ENCODE peak calls at places on chromosomes 13 and 19, in eight cellular contexts. S is OCI-LY7, H is cardiac muscle cell, M is mammary epithelial cell, V is lower lobe of right lung, X is left ventricle myocardium inferior, B is breast epithelium, P is testis. D is an unnamed sample.
A peak's percentile ranks its signal among the peaks of the same experiment; 100 is the strongest.

GRCh38 chr19:53912653-53913052 is 3.6 kb downstream of the CACNG7 start:
- DNase-seq in S (peak; percentile 13), H (no peak), B (no peak), V (no peak), M (no peak), P (peak; percentile 32), X (no peak), D (no peak)

GRCh38 chr19:42563352-42564210 is 31.1 kb downstream of the CEACAM8 start:
- DNase-seq in X (no peak), S (peak; percentile 58), V (no peak), M (peak; percentile 22), H (peak; percentile 73), P (peak; percentile 42), B (no peak), D (no peak)

GRCh38 chr13:111561091-111561778 is 240.8 kb downstream of the TEX29 start:
- DNase-seq in V (no peak), P (no peak), X (no peak), S (no peak), M (no peak), H (no peak), B (no peak), D (no peak)

GRCh38 chr19:30752876-30753275 is 380.7 kb downstream of the ZNF536 start:
- DNase-seq in X (no peak), M (no peak), P (no peak), S (no peak), V (no peak), B (no peak), H (no peak), D (no peak)

GRCh38 chr19:33666196-33666595 is 44.4 kb downstream of the CHST8 start:
- DNase-seq in S (no peak), H (no peak), B (no peak), P (no peak), V (no peak), X (no peak), M (no peak), D (no peak)

GRCh38 chr13:48954086-48954485 is 21.6 kb upstream of the FNDC3A start:
- DNase-seq in V (no peak), S (no peak), X (no peak), H (no peak), M (peak; percentile 23), B (no peak), P (no peak), D (no peak)

GRCh38 chr13:39946769-39947168 is 291.3 kb downstream of the COG6 start:
- DNase-seq in H (no peak), V (no peak), M (no peak), P (no peak), S (no peak), B (no peak), X (no peak), D (no peak)

GRCh38 chr13:101977475-101977874 is 424.4 kb downstream of the FGF14 start:
- DNase-seq in B (no peak), H (no peak), M (no peak), V (no peak), X (no peak), S (no peak), P (no peak), D (no peak)

GRCh38 chr13:42762917-42763316 is 18.5 kb upstream of the FAM216B start:
- DNase-seq in X (no peak), M (peak; percentile 60), H (no peak), B (no peak), P (no peak), V (no peak), S (no peak), D (no peak)

GRCh38 chr19:14530005-14530348 is 583 bp downstream of the TECR start:
- DNase-seq in X (no peak), H (no peak), S (peak; percentile 32), P (peak; percentile 43), V (peak; percentile 82), B (peak; percentile 44), M (no peak), D (no peak)

GRCh38 chr19:53237114-53237777 is 17.4 kb downstream of the ZNF677 start:
- DNase-seq in P (no peak), V (no peak), M (no peak), X (no peak), B (no peak), H (no peak), S (no peak), D (no peak)

GRCh38 chr13:112711528-112712265 is 21.9 kb downstream of the ATP11A start:
- DNase-seq in S (no peak), H (peak; percentile 87), V (peak; percentile 84), M (peak; percentile 89), X (peak; percentile 77), B (peak; percentile 74), P (peak; percentile 90), D (peak; percentile 85)

GRCh38 chr19:30153326-30154210 is 211.5 kb downstream of the URI1 start:
- DNase-seq in S (peak; percentile 60), H (no peak), M (no peak), B (no peak), V (no peak), X (no peak), P (no peak), D (no peak)

GRCh38 chr13:112756511-112756966 is 66.7 kb downstream of the ATP11A start:
- DNase-seq in V (no peak), P (no peak), X (no peak), B (no peak), S (no peak), H (no peak), M (no peak), D (no peak)

GRCh38 chr19:38975861-38976271 is 324 bp upstream of the FBXO17 start:
- DNase-seq in P (peak; percentile 32), H (no peak), X (no peak), M (no peak), B (no peak), S (no peak), V (no peak), D (no peak)

GRCh38 chr13:23377603-23378002 is 55.9 kb downstream of the SACS start:
- DNase-seq in S (no peak), M (no peak), P (no peak), B (no peak), X (no peak), H (no peak), V (no peak), D (no peak)
- H3K4me1 ChIP-seq in S (peaks cover 29% of the 10 kb centered on the region), M (peaks cover 33% of the 10 kb centered on the region), P (peaks cover 6% of the 10 kb centered on the region), B (peaks cover 5% of the 10 kb centered on the region), X (peaks cover 56% of the 10 kb centered on the region), H (peaks cover 4% of the 10 kb centered on the region), V (peaks cover 33% of the 10 kb centered on the region), D (peaks cover 56% of the 10 kb centered on the region)

GRCh38 chr19:48491793-48492123 is 19.9 kb downstream of the LMTK3 start:
- DNase-seq in H (peak; percentile 48), B (no peak), M (no peak), S (no peak), P (no peak), V (no peak), X (no peak), D (no peak)

GRCh38 chr19:48495391-48495790 is 16.2 kb downstream of the LMTK3 start:
- DNase-seq in V (no peak), X (no peak), P (no peak), M (no peak), H (no peak), B (no peak), S (no peak), D (no peak)

GRCh38 chr19:48492925-48493717 is 18.5 kb downstream of the LMTK3 start:
- DNase-seq in X (peak; percentile 94), P (peak; percentile 94), B (peak; percentile 97), S (peak; percentile 98), H (peak; percentile 96), M (peak; percentile 97), V (peak; percentile 97), D (peak; percentile 97)

GRCh38 chr19:48490980-48491792 is 20.4 kb downstream of the LMTK3 start:
- DNase-seq in X (no peak), H (peak; percentile 65), V (no peak), P (no peak), B (peak; percentile 50), S (peak; percentile 80), M (peak; percentile 42), D (no peak)

DNA sequence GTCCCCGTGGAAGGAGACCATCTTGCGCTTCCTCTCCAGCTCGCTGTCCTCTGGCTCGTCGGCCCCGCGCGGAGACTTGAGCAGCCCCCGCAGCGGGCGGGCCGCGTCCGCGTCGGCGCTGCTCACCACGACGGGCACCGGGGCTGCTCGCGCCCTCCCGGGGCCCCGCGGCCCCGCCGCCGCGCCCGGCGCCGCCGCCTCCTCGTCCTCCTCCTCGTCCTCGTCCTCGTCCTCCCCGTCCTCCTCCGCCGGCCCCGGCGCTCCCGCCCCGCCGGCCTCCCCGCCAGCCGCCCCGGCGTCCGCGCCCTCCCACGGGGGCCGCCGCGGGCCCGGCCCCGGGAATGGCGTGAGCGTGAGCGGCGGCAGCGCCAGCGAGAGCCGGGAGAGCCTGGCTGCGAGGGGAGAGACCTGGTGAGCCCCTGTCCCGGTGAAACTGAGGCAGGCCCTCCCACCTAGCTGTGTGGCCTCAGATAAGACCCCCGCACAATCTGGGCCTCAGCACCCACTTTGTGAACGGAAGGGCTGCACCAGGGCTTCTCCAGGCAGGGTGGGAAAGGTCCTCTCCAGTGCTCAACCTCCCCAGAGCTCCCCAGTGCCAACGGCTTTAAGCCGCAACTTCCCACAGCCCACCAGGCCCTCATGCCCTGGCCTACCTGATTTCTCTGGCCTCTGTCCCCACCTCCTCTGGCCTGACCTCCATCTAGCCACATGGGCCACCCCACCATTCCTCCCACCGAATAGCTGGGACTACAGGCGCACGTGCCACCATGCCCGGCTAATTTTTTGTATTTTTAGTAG is 17.7 kb downstream of the LMTK3 start:
- DNase-seq in M (no peak), B (no peak), P (no peak), H (peak; percentile 23), X (no peak), V (no peak), S (no peak), D (no peak)
- H3K4me3 ChIP-seq in M (peak overlapping the region; percentile 86), B (peak overlapping the region; percentile 48), P (peak overlapping the region; percentile 53), H (peak overlapping the region; percentile 47), X (peak overlapping the region; percentile 67), V (peak overlapping the region; percentile 56), S (peak overlapping the region; percentile 63), D (peak overlapping the region; percentile 60)

DNA sequence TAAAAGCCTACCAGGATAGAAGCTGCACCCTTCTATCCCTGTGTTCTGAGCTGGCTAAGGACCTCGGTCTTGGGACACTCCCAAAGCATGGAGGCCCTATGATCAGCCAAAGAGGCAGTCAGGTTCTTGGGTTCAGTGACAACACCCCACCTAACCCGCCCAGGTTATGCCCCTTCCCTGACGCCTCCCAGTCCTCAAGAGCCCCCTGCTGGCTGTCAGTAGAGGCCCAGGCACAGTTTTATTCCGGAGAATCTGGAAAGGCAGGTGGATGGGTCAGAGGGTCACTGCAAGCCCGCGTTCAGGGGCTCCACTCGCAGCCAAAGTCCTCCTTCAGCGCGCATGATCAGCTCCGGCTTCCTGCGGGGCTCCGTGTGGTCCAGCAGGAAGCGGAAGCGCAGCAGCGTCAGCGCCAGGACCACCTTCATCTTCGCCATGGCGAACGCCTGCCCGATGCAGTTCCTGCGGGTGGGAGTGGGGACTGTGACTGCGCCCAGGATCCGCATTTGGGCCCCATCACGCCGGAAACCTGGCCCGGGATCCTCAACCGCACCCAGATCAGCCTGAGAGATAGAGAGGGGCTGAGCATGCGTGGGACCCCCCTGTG is 22.3 kb downstream of the OR10H3 start:
- DNase-seq in H (no peak), P (no peak), B (no peak), V (no peak), X (no peak), S (no peak), M (no peak), D (no peak)
- TF ChIP-seq CTCF in H (no peak), P (no peak), B (no peak), V (no peak), X (peak; percentile 38), S (peak; percentile 50), M (peak; percentile 30), D (peak; percentile 16)

DNA sequence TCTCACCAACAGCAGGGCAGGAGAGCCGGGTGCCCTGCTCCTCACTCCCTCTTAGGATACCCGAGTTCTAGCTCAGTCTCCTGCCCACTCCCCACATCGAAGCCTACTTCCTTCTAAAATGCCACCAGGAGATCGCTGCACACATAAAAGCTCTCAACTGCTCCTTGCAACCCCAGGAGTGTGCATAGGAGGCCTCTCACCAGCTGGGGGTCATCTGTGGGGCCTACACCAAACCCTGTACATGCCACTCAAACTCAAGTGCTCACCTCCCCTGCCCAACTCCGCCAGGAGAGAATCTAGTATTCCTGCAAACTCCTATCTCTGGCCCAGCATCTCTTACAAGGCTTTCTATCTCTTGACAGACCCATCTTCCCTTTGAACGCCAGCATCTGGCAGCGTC is 2.8 kb downstream of the SGTA start:
- DNase-seq in P (no peak), V (no peak), H (peak; percentile 10), X (no peak), B (no peak), S (no peak), M (no peak), D (no peak)
- H3K4me1 ChIP-seq in P (peaks cover 26% of the 10 kb centered on the region), V (peaks cover 48% of the 10 kb centered on the region), H (peaks cover 18% of the 10 kb centered on the region), X (peaks cover 96% of the 10 kb centered on the region), B (no peaks in the 10 kb centered on the region), S (peaks cover 44% of the 10 kb centered on the region), M (peaks cover 14% of the 10 kb centered on the region), D (peaks cover 81% of the 10 kb centered on the region)